ENCODE peak calls at places on chromosome 6, in nine cellular contexts. One of them, this sample, is unnamed.
A peak's percentile ranks its signal among the peaks of the same experiment; 100 is the strongest.

GRCh38 chr6:98452721-98453120 is 381.7 kb upstream of the POU3F2 start:
- DNase-seq in fibroblast of lung: no peak
- DNase-seq in brain microvascular endothelial cell: no peak
- DNase-seq in psoas muscle: no peak
- DNase-seq in ovary: no peak
- DNase-seq in mammary epithelial cell: no peak
- DNase-seq in coronary artery: no peak
- DNase-seq in IMR-90: no peak
- DNase-seq in pancreas: no peak
- DNase-seq in this sample: no peak

GRCh38 chr6:42199106-42199981 is 4.6 kb upstream of the GUCA1B start:
- DNase-seq in mammary epithelial cell: peak; percentile 14
- DNase-seq in brain microvascular endothelial cell: peak; percentile 22
- DNase-seq in ovary: no peak
- DNase-seq in IMR-90: peak; percentile 68
- DNase-seq in fibroblast of lung: peak; percentile 82
- DNase-seq in coronary artery: no peak
- DNase-seq in pancreas: no peak
- DNase-seq in psoas muscle: no peak
- DNase-seq in this sample: no peak

GRCh38 chr6:134431306-134431919 is 113.5 kb upstream of the SGK1 start:
- DNase-seq in ovary: no peak
- DNase-seq in fibroblast of lung: no peak
- DNase-seq in coronary artery: no peak
- DNase-seq in mammary epithelial cell: peak; percentile 71
- DNase-seq in IMR-90: peak; percentile 71
- DNase-seq in psoas muscle: no peak
- DNase-seq in pancreas: no peak
- DNase-seq in brain microvascular endothelial cell: no peak
- DNase-seq in this sample: no peak

GRCh38 chr6:49326337-49326736 is 136.7 kb downstream of the MMUT start:
- DNase-seq in mammary epithelial cell: peak; percentile 68
- DNase-seq in fibroblast of lung: peak; percentile 78
- DNase-seq in brain microvascular endothelial cell: peak; percentile 35
- DNase-seq in IMR-90: peak; percentile 61
- DNase-seq in ovary: no peak
- DNase-seq in coronary artery: no peak
- DNase-seq in pancreas: no peak
- DNase-seq in psoas muscle: no peak
- DNase-seq in this sample: no peak

GRCh38 chr6:169577974-169578373 is 123.9 kb downstream of the WDR27 start:
- DNase-seq in fibroblast of lung: no peak
- DNase-seq in mammary epithelial cell: no peak
- DNase-seq in brain microvascular endothelial cell: no peak
- DNase-seq in ovary: no peak
- DNase-seq in psoas muscle: no peak
- DNase-seq in coronary artery: no peak
- DNase-seq in pancreas: no peak
- DNase-seq in IMR-90: no peak
- DNase-seq in this sample: no peak

GRCh38 chr6:126040826-126041225 is 54.5 kb downstream of the TRMT11 start:
- DNase-seq in coronary artery: no peak
- DNase-seq in pancreas: peak; percentile 22
- DNase-seq in IMR-90: peak; percentile 78
- DNase-seq in fibroblast of lung: peak; percentile 83
- DNase-seq in psoas muscle: no peak
- DNase-seq in ovary: no peak
- DNase-seq in mammary epithelial cell: peak; percentile 45
- DNase-seq in brain microvascular endothelial cell: peak; percentile 62
- DNase-seq in this sample: no peak

GRCh38 chr6:88349511-88349910 is 183.4 kb upstream of the CNR1 start:
- DNase-seq in fibroblast of lung: peak; percentile 59
- DNase-seq in mammary epithelial cell: peak; percentile 58
- DNase-seq in coronary artery: no peak
- DNase-seq in pancreas: no peak
- DNase-seq in IMR-90: no peak
- DNase-seq in ovary: no peak
- DNase-seq in psoas muscle: no peak
- DNase-seq in brain microvascular endothelial cell: no peak
- DNase-seq in this sample: no peak

GRCh38 chr6:139594333-139594965 is 220.0 kb upstream of the CITED2 start:
- DNase-seq in ovary: no peak
- DNase-seq in mammary epithelial cell: no peak
- DNase-seq in IMR-90: no peak
- DNase-seq in brain microvascular endothelial cell: no peak
- DNase-seq in psoas muscle: no peak
- DNase-seq in fibroblast of lung: no peak
- DNase-seq in pancreas: no peak
- DNase-seq in coronary artery: no peak
- DNase-seq in this sample: no peak

GRCh38 chr6:7786206-7786605 is 60.3 kb downstream of the BMP6 start:
- DNase-seq in ovary: no peak
- DNase-seq in psoas muscle: no peak
- DNase-seq in pancreas: no peak
- DNase-seq in brain microvascular endothelial cell: no peak
- DNase-seq in fibroblast of lung: no peak
- DNase-seq in IMR-90: peak; percentile 8
- DNase-seq in mammary epithelial cell: no peak
- DNase-seq in coronary artery: no peak
- DNase-seq in this sample: no peak

GRCh38 chr6:73585566-73586415 is 65.0 kb upstream of the EEF1A1 start:
- DNase-seq in ovary: no peak
- DNase-seq in pancreas: peak; percentile 38
- DNase-seq in brain microvascular endothelial cell: peak; percentile 80
- DNase-seq in psoas muscle: no peak
- DNase-seq in IMR-90: peak; percentile 85
- DNase-seq in coronary artery: no peak
- DNase-seq in fibroblast of lung: peak; percentile 83
- DNase-seq in mammary epithelial cell: peak; percentile 63
- DNase-seq in this sample: no peak

GRCh38 chr6:110063864-110064263 is 85.8 kb downstream of the GPR6 start:
- DNase-seq in mammary epithelial cell: no peak
- DNase-seq in fibroblast of lung: no peak
- DNase-seq in pancreas: no peak
- DNase-seq in IMR-90: no peak
- DNase-seq in brain microvascular endothelial cell: no peak
- DNase-seq in coronary artery: no peak
- DNase-seq in psoas muscle: no peak
- DNase-seq in ovary: no peak
- DNase-seq in this sample: no peak

GRCh38 chr6:134190883-134191282 is 127.0 kb downstream of the SGK1 start:
- DNase-seq in mammary epithelial cell: no peak
- DNase-seq in IMR-90: no peak
- DNase-seq in coronary artery: no peak
- DNase-seq in fibroblast of lung: no peak
- DNase-seq in pancreas: no peak
- DNase-seq in ovary: no peak
- DNase-seq in brain microvascular endothelial cell: no peak
- DNase-seq in psoas muscle: no peak
- DNase-seq in this sample: no peak

GRCh38 chr6:130525378-130525777 is 159.6 kb downstream of the TMEM200A start:
- DNase-seq in fibroblast of lung: no peak
- DNase-seq in coronary artery: no peak
- DNase-seq in pancreas: no peak
- DNase-seq in psoas muscle: no peak
- DNase-seq in brain microvascular endothelial cell: no peak
- DNase-seq in ovary: no peak
- DNase-seq in mammary epithelial cell: no peak
- DNase-seq in IMR-90: no peak
- DNase-seq in this sample: no peak

GRCh38 chr6:161137839-161138544 is 135.9 kb downstream of the AGPAT4 start:
- DNase-seq in ovary: no peak
- DNase-seq in brain microvascular endothelial cell: no peak
- DNase-seq in IMR-90: peak; percentile 56
- DNase-seq in psoas muscle: no peak
- DNase-seq in coronary artery: no peak
- DNase-seq in pancreas: no peak
- DNase-seq in fibroblast of lung: peak; percentile 52
- DNase-seq in mammary epithelial cell: peak; percentile 90
- DNase-seq in this sample: no peak

DNA sequence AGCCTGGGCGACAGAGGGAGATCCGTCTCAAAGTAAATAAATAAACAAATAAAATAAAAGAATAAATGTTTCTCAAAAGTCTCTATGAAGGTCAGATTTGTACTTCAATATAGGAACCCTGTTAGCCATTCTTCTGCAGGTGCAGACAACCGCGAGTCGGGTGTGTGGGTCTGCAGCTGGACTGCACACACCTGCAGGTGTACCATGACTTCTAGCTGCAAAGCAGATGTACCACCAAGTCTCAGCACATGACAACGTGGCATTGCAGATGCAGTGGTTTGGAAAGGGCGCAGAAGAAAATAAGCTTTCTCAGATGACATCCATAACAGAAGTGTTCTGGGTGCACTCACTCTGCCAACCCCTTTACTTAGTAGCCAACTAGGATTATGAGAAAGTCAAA is 239.7 kb downstream of the ATXN1 start:
- DNase-seq in mammary epithelial cell: no peak
- DNase-seq in fibroblast of lung: no peak
- DNase-seq in ovary: no peak
- DNase-seq in pancreas: no peak
- DNase-seq in psoas muscle: no peak
- DNase-seq in IMR-90: no peak
- DNase-seq in coronary artery: no peak
- DNase-seq in brain microvascular endothelial cell: no peak
- DNase-seq in this sample: no peak
- TF ChIP-seq CTCF in mammary epithelial cell: no peak
- TF ChIP-seq CTCF in fibroblast of lung: no peak
- TF ChIP-seq CTCF in ovary: no peak
- TF ChIP-seq CTCF in pancreas: no peak
- TF ChIP-seq CTCF in psoas muscle: no peak
- TF ChIP-seq CTCF in IMR-90: no peak
- TF ChIP-seq CTCF in coronary artery: no peak
- TF ChIP-seq CTCF in brain microvascular endothelial cell: no peak
- TF ChIP-seq CTCF in this sample: no peak

GRCh38 chr6:44043479-44044153 is 83.6 kb downstream of the MRPL14 start:
- DNase-seq in psoas muscle: no peak
- DNase-seq in pancreas: no peak
- DNase-seq in ovary: no peak
- DNase-seq in brain microvascular endothelial cell: no peak
- DNase-seq in fibroblast of lung: no peak
- DNase-seq in coronary artery: no peak
- DNase-seq in mammary epithelial cell: no peak
- DNase-seq in IMR-90: peak; percentile 43
- DNase-seq in this sample: no peak
- H3K27ac ChIP-seq in psoas muscle: no peak overlapping the region
- H3K27ac ChIP-seq in pancreas: peak overlapping the region; percentile 1
- H3K27ac ChIP-seq in ovary: no peak overlapping the region
- H3K27ac ChIP-seq in brain microvascular endothelial cell: peak overlapping the region; percentile 90
- H3K27ac ChIP-seq in fibroblast of lung: peak overlapping the region; percentile 72
- H3K27ac ChIP-seq in coronary artery: no peak overlapping the region
- H3K27ac ChIP-seq in mammary epithelial cell: peak overlapping the region; percentile 66
- H3K27ac ChIP-seq in IMR-90: peak overlapping the region; percentile 95
- H3K27ac ChIP-seq in this sample: peak overlapping the region; percentile 60

GRCh38 chr6:104527761-104528415 is 331.8 kb downstream of the HACE1 start:
- DNase-seq in ovary: no peak
- DNase-seq in brain microvascular endothelial cell: peak; percentile 36
- DNase-seq in psoas muscle: no peak
- DNase-seq in mammary epithelial cell: peak; percentile 27
- DNase-seq in pancreas: peak; percentile 9
- DNase-seq in fibroblast of lung: peak; percentile 25
- DNase-seq in coronary artery: peak; percentile 77
- DNase-seq in IMR-90: no peak
- DNase-seq in this sample: no peak
- TF ChIP-seq CTCF in ovary: no peak
- TF ChIP-seq CTCF in brain microvascular endothelial cell: peak; percentile 60
- TF ChIP-seq CTCF in psoas muscle: no peak
- TF ChIP-seq CTCF in mammary epithelial cell: peak; percentile 54
- TF ChIP-seq CTCF in pancreas: no peak
- TF ChIP-seq CTCF in fibroblast of lung: peak; percentile 20
- TF ChIP-seq CTCF in coronary artery: no peak
- TF ChIP-seq CTCF in IMR-90: peak; percentile 31
- TF ChIP-seq CTCF in this sample: no peak

GRCh38 chr6:57306273-57306672 is 11.2 kb upstream of the PRIM2 start:
- DNase-seq in ovary: no peak
- DNase-seq in IMR-90: no peak
- DNase-seq in pancreas: no peak
- DNase-seq in coronary artery: no peak
- DNase-seq in brain microvascular endothelial cell: no peak
- DNase-seq in mammary epithelial cell: no peak
- DNase-seq in psoas muscle: no peak
- DNase-seq in fibroblast of lung: no peak
- DNase-seq in this sample: no peak
- H3K27ac ChIP-seq in ovary: no peak overlapping the region
- H3K27ac ChIP-seq in IMR-90: no peak overlapping the region
- H3K27ac ChIP-seq in pancreas: no peak overlapping the region
- H3K27ac ChIP-seq in coronary artery: no peak overlapping the region
- H3K27ac ChIP-seq in brain microvascular endothelial cell: no peak overlapping the region
- H3K27ac ChIP-seq in mammary epithelial cell: no peak overlapping the region
- H3K27ac ChIP-seq in psoas muscle: no peak overlapping the region
- H3K27ac ChIP-seq in fibroblast of lung: peak overlapping the region; percentile 59
- H3K27ac ChIP-seq in this sample: no peak overlapping the region

This sample was measured in Peyer's patch.